ENCODE peak calls at places on chromosomes 16 and 17, in five cellular contexts. A is MG63, M is SK-N-SH, L is uterus, D is endothelial cell of umbilical vein. C is an unnamed sample. For H3K36me3 and H3K27me3, the result is how much of the 10 kb centered on the place peaks cover.

GRCh38 chr17:82483204-82483660 is 24.7 kb downstream of the NARF start:
- DNase-seq in D (no peak), M (no peak), A (no peak), L (no peak), C (no peak)

GRCh38 chr16:180101-180920 is at the start of gene HBQ1:
- DNase-seq in L (no peak), D (peak), M (peak), A (no peak), C (no peak)

GRCh38 chr17:51263001-51263400 is 2.7 kb downstream of the UTP18 start:
- DNase-seq in L (no peak), M (no peak), A (no peak), D (no peak), C (no peak)

GRCh38 chr17:39926135-39926587 is 1.2 kb downstream of the ORMDL3 start:
- DNase-seq in A (no peak), D (no peak), M (no peak), L (no peak), C (no peak)

GRCh38 chr16:49588729-49589384 is 215.3 kb downstream of the C16orf78 start:
- DNase-seq in M (no peak), L (no peak), D (no peak), A (peak), C (no peak)

GRCh38 chr17:81440511-81441244 is 45.4 kb downstream of the BAHCC1 start:
- DNase-seq in M (peak), L (no peak), A (peak), D (peak), C (no peak)

GRCh38 chr16:70746708-70747424 is 54.1 kb downstream of the VAC14 start:
- DNase-seq in M (no peak), D (peak), A (peak), L (peak), C (peak)

GRCh38 chr17:37570527-37571093 is 38.6 kb downstream of the SYNRG start:
- DNase-seq in M (peak), A (peak), L (no peak), D (peak), C (no peak)

GRCh38 chr17:39665642-39666221 is 583 bp downstream of the TCAP start:
- DNase-seq in A (peak), D (no peak), M (peak), L (no peak), C (no peak)

GRCh38 chr16:85900031-85900792 is 1.2 kb downstream of the IRF8 start:
- DNase-seq in M (no peak), L (no peak), D (no peak), A (no peak), C (no peak)

GRCh38 chr17:17859909-17860760 is 23.3 kb upstream of the SREBF1 start:
- DNase-seq in L (peak), D (peak), A (peak), M (peak), C (no peak)

GRCh38 chr17:18319604-18320256 is 4.6 kb downstream of the SMCR8 start:
- DNase-seq in M (peak), A (no peak), D (peak), L (no peak), C (no peak)

GRCh38 chr17:65963179-65963578 is 228.8 kb downstream of the CEP112 start:
- DNase-seq in A (no peak), M (no peak), L (no peak), D (no peak), C (no peak)

GRCh38 chr16:9090101-9090959 is 1.1 kb upstream of the HAPSTR1 start:
- DNase-seq in L (peak), A (peak), D (peak), M (peak), C (peak)

GRCh38 chr16:5175263-5175662 is 77.7 kb upstream of the EEF2KMT start:
- DNase-seq in A (peak), L (no peak), M (no peak), D (no peak), C (no peak)

GRCh38 chr16:46757339-46758050 is 9.4 kb upstream of the MYLK3 start:
- DNase-seq in A (no peak), M (peak), L (no peak), D (no peak), C (no peak)

GRCh38 chr16:88924834-88925539 is 52.0 kb downstream of the CBFA2T3 start:
- DNase-seq in L (peak), A (peak), M (peak), D (peak), C (no peak)

GRCh38 chr16:84520778-84521770 is 16.6 kb upstream of the MEAK7 start:
- DNase-seq in A (peak), M (no peak), D (no peak), L (no peak), C (no peak)

GRCh38 chr17:65850486-65850885 is 289.0 kb upstream of the AXIN2 start:
- DNase-seq in M (no peak), D (no peak), A (peak), L (no peak), C (no peak)

GRCh38 chr17:41494524-41494923 is 4.8 kb upstream of the KRT36 start:
- DNase-seq in A (peak), D (peak), M (no peak), L (no peak), C (no peak)

GRCh38 chr16:85159226-85159980 is 47.1 kb upstream of the CIBAR2 start:
- DNase-seq in D (no peak), A (no peak), M (no peak), L (no peak), C (no peak)

DNA sequence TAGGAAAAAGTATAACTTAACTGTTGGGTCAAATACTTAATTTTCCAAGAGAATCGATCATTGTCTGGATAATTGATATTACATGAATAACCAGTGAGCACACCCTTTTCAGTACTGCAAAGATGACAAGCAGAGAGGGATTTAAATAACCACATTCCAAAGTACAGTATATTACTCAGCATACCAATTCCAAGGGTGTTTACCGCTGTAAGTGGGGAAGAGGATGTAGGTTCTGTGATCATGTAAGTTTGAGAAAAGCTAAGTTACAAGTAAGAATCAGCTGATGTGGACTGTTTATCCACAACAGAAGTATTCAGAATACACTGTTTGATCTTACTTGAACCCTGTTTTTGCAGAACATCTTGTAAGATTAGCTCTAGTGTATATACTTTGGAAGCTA is 6.1 kb downstream of the GDE1 start:
- DNase-seq in M (no peak), L (no peak), D (no peak), A (no peak), C (no peak)
- H3K36me3 ChIP-seq in M (under half), L (under half), D (under half), A (under half), C (under half)

DNA sequence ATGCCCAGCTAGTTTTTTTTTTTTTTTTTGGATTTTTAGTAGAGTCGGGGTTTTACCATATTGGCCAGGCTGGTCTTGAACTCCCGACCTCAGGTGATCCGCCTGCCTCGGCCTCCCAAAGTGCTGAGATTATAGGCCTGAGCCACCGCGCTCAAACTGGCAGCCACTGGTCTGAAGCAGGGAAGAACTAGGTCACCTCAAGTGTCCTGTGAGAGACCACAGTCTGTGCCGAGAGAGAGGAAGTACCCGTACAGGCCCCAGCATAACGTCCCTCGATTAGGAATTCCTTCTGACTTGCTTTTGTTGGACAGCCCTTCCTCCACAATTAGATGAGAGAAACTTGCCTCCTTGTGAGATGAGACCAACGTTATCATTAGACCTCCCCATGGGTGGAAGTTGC is 13.7 kb upstream of the CD300E start:
- DNase-seq in A (no peak), D (no peak), M (no peak), L (no peak), C (no peak)
- H3K27me3 ChIP-seq in A (under half), D (under half), M (under half), L (under half), C (under half)

DNA sequence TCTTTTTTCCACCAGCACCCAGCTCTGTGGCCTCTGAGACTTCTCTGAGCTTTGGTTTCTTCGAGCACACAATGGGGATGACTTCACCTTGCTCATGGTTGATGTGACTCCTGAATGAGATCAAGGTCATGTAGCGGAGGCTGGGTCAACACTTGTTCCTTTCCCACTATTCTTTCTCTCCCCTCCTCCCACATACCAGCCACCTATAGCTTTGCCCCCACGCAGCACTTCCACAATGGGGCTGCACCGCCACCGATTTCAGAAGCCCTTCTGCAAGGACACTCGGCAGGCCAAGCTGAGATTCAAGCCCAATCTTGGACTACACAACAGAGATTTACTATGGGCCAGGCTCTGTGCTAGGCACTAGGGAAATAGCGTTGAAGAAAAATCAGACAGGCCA is 14.4 kb downstream of the TRIM25 start:
- DNase-seq in M (no peak), A (no peak), D (peak), L (no peak), C (no peak)
- H3K36me3 ChIP-seq in M (under half), A (half or more), D (under half), L (under half), C (half or more)

GRCh38 chr17:74744349-74744713 is 4.1 kb upstream of the NHERF1 start:
- DNase-seq in M (no peak), A (no peak), D (no peak), L (no peak), C (no peak)

GRCh38 chr17:74745548-74746177 is 2.8 kb upstream of the NHERF1 start:
- DNase-seq in L (no peak), D (no peak), A (no peak), M (no peak), C (no peak)

GRCh38 chr17:74743755-74744154 is 4.7 kb upstream of the NHERF1 start:
- DNase-seq in D (no peak), L (no peak), M (no peak), A (no peak), C (no peak)

GRCh38 chr17:74746376-74746775 is 2.1 kb upstream of the NHERF1 start:
- DNase-seq in D (no peak), M (no peak), A (peak), L (no peak), C (no peak)

GRCh38 chr17:74744714-74745547 is 3.5 kb upstream of the NHERF1 start:
- DNase-seq in L (peak), M (peak), A (peak), D (peak), C (no peak)
- H3K27me3 ChIP-seq in L (under half), M (under half), A (under half), D (under half), C (under half)

DNA sequence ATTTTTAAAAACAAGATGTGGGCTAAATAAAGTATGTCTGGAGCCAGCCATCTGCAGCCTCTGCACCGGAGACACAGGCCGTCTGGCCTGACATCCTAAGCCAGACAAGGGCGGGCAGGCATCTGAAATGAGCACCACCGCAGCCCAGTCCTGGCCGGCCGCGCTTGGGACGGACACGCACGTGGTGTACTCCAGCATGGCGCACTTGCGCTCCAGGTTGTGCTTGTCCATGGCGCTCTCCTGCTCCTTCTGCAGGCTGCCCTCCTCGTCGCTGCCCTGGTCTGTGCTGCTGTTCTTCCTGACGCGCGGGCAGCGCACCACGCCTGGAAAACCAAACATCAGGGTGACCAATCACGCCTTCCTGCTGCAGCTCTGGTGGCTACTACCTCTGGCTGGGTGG is 60.3 kb downstream of the GTF3C1 start:
- DNase-seq in M (no peak), A (no peak), D (no peak), L (no peak), C (no peak)
- H3K36me3 ChIP-seq in M (half or more), A (half or more), D (under half), L (under half), C (half or more)

GRCh38 chr16:77696149-77696548 is 26.2 kb upstream of the NUDT7 start:
- DNase-seq in A (no peak), D (no peak), L (no peak), M (no peak), C (no peak)

DNA sequence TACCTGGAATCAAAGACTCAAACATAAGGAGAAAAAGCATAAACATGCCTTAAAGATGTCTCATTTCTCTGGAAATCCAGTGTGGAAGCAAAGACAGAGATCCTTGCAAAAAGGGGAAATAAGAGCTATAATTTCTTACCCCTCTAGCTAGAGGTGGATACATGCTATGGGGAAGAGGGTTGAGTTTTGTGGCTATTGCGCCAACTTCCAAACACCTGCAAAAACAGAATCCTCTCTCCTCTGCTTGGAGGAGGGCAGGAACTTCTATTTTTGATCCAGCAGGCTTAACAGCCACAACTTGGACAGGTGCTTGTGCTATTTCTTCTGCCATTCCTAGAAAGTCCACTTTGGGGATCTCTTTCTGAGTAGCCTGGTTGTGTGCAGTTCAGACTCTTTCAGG is 21.5 kb upstream of the NUDT7 start:
- DNase-seq in A (no peak), L (no peak), M (no peak), D (no peak), C (no peak)
- H3K27me3 ChIP-seq in A (under half), L (under half), M (under half), D (under half), C (under half)

GRCh38 chr17:28616281-28616680 is 2.3 kb upstream of the RSKR start:
- DNase-seq in D (no peak), M (no peak), A (no peak), L (no peak), C (no peak)

GRCh38 chr17:28612936-28613872 is 781 bp downstream of the RSKR start:
- DNase-seq in M (peak), A (no peak), L (no peak), D (peak), C (no peak)

GRCh38 chr17:28612531-28612930 is 1.5 kb downstream of the RSKR start:
- DNase-seq in D (no peak), L (no peak), M (no peak), A (no peak), C (no peak)

GRCh38 chr17:28615260-28615940 is 1.4 kb upstream of the RSKR start:
- DNase-seq in M (no peak), D (no peak), A (no peak), L (no peak), C (no peak)

GRCh38 chr17:28613916-28614315 is at the start of gene RSKR:
- DNase-seq in D (no peak), A (no peak), L (no peak), M (no peak), C (no peak)
- H3K36me3 ChIP-seq in D (under half), A (half or more), L (under half), M (half or more), C (under half)

GRCh38 chr17:4648741-4649140 is 7.3 kb upstream of the ALOX15 start:
- DNase-seq in L (no peak), D (no peak), M (no peak), A (no peak), C (no peak)
- H3K27me3 ChIP-seq in L (under half), D (under half), M (under half), A (under half), C (under half)

C was measured in ascending aorta.